ENCODE peak calls at places on chromosomes 13 and 19, in four cellular contexts. S, U, L and Q are unnamed samples.
A peak's percentile ranks its signal among the peaks of the same experiment; 100 is the strongest.

GRCh38 chr19:42433503-42434260 is 6.5 kb upstream of the LIPE start:
- DNase-seq in S (peak; percentile 82), U (peak; percentile 83), L (peak; percentile 82), Q (peak; percentile 90)

GRCh38 chr13:75489502-75490263 is 7.7 kb upstream of the TBC1D4 start:
- DNase-seq in S (no peak), U (no peak), L (no peak), Q (no peak)

GRCh38 chr19:19434483-19435045 is 29.1 kb downstream of the GATAD2A start:
- DNase-seq in S (peak; percentile 27), U (no peak), L (no peak), Q (no peak)

GRCh38 chr13:64083396-64083795 is 2667.7 kb upstream of the PCDH20 start:
- DNase-seq in S (no peak), U (no peak), L (no peak), Q (no peak)

GRCh38 chr19:19997656-19998268 is 41.5 kb downstream of the ZNF682 start:
- DNase-seq in S (peak; percentile 15), U (peak; percentile 38), L (peak; percentile 8), Q (peak; percentile 58)

GRCh38 chr19:52542984-52543664 is 15.7 kb downstream of the ZNF808 start:
- DNase-seq in S (no peak), U (no peak), L (no peak), Q (no peak)

GRCh38 chr13:77470986-77471385 is 64.5 kb upstream of the SCEL start:
- DNase-seq in S (no peak), U (no peak), L (no peak), Q (no peak)

GRCh38 chr19:11236324-11237301 is 2.8 kb upstream of the ANGPTL8 start:
- DNase-seq in S (no peak), U (no peak), L (no peak), Q (no peak)

GRCh38 chr13:29801737-29802305 is 48.6 kb downstream of the UBL3 start:
- DNase-seq in S (no peak), U (no peak), L (no peak), Q (no peak)

GRCh38 chr13:29884671-29885424 is 34.4 kb upstream of the UBL3 start:
- DNase-seq in S (no peak), U (no peak), L (peak; percentile 29), Q (no peak)

GRCh38 chr19:12544401-12544876 is 6.8 kb downstream of the ZNF564 start:
- DNase-seq in S (no peak), U (no peak), L (no peak), Q (no peak)

GRCh38 chr19:6580313-6580712 is 10.6 kb downstream of the CD70 start:
- DNase-seq in S (no peak), U (no peak), L (no peak), Q (no peak)

GRCh38 chr13:97194473-97194872 is 27.7 kb upstream of the MBNL2 start:
- DNase-seq in S (no peak), U (no peak), L (no peak), Q (no peak)

GRCh38 chr13:48078251-48078656 is 16.6 kb downstream of the MED4 start:
- DNase-seq in S (no peak), U (no peak), L (no peak), Q (no peak)

GRCh38 chr13:28171266-28171665 is 32.9 kb downstream of the PAN3 start:
- DNase-seq in S (no peak), U (peak; percentile 9), L (no peak), Q (no peak)

GRCh38 chr13:18965347-18965855 is 216.2 kb downstream of the TUBA3C start:
- DNase-seq in S (no peak), U (no peak), L (no peak), Q (no peak)

GRCh38 chr19:35139618-35139943 is 957 bp downstream of the FXYD1 start:
- DNase-seq in S (peak; percentile 22), U (no peak), L (no peak), Q (no peak)
- TF ChIP-seq CTCF in S (no peak), U (no peak), L (no peak), Q (no peak)

GRCh38 chr19:50667759-50668231 is 18.6 kb downstream of the C19orf81 start:
- DNase-seq in S (no peak), U (no peak), L (no peak), Q (no peak)

GRCh38 chr19:50668416-50669318 is 19.4 kb downstream of the C19orf81 start:
- DNase-seq in S (no peak), U (no peak), L (no peak), Q (no peak)

GRCh38 chr19:50670102-50670380 is 20.8 kb downstream of the C19orf81 start:
- DNase-seq in S (no peak), U (no peak), L (no peak), Q (no peak)

GRCh38 chr19:50667177-50667758 is 18.0 kb downstream of the C19orf81 start:
- DNase-seq in S (no peak), U (no peak), L (no peak), Q (peak; percentile 47)

DNA sequence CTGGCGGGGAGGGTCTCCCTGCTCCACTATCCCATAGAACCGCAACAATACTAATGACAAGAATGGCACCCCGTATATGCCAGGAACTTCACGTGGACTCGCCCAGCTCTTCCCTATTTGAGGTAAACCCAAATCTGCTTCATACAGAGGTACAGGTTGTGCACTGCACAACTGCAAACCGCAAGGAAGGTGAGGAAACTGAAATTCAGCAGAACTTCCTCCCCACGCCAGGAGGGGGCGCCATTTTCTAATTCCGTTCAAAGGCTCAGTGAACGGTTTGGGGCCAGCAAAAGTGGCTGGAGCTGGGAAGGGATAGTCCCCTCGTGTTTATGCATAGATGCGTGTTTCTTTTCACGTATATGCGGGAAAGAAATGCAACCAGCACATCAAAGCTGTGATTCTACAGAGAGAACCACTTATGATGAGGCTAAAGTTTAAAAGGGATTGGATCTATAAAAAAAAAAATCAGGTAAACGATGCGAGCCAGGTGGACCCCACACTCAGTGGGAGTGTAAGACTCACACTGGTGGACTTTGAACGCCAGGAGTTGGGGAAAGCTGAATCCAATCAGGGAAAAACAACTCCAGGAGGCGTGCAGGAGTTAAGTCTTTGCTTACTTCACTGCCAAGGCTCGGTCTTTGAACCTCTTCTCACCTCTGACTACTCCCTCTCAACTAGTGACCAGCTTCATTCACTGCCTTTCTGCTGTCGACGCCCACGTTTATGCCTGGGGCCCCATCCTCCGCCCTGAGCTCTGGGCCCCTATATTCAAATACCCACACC is 20.3 kb downstream of the C19orf81 start:
- DNase-seq in S (no peak), U (peak; percentile 61), L (peak; percentile 51), Q (peak; percentile 65)
- TF ChIP-seq CTCF in S (peak; percentile 45), U (peak; percentile 84), L (peak; percentile 84), Q (peak; percentile 98)

GRCh38 chr19:16048583-16048982 is 27.7 kb upstream of the TPM4 start:
- DNase-seq in S (no peak), U (no peak), L (no peak), Q (no peak)
- TF ChIP-seq CTCF in S (no peak), U (no peak), L (no peak), Q (no peak)

DNA sequence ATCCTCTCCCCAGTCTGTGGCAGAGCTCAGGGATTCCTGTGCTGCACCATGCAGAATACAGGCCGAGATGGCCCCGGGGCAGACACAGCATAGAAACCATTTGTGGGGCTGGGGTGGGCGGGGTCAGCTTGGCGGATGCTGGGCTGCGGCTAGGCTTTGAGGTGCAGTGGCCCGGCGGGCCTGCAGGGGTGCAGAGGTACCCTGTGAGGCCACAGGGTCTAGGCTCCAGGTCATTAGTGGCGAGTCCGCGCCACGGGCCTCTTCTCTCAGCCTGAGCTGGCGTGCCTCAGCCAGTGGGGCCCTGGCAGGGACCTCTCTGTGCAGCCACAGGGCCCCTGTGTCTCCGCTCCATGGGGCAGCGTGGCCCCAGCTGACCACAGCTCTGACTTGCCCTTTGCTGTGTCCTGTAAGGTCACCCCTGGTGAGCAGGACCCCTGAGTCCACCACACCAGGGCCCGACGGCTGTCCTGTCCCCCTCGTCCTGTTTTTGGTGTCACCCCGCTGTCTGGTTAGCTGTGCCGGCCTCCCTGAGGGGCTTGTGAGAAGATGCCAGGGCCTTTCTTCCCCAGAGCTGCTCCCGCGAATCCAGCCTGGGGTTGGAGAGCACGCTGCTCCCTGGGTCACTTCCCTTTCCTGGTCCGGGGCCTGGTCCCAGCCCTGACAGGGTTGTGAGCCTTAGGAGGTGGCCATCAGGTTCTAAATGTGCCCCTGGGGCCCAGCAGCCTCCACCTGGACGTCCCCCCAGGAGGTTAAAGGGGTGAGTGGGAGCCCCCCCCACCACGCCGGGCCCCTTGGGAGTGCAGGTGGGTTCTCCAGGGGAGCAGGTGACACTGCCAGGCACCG is 12.1 kb downstream of the KDM4B start:
- DNase-seq in S (no peak), U (peak; percentile 25), L (no peak), Q (no peak)
- TF ChIP-seq CTCF in S (no peak), U (no peak), L (no peak), Q (no peak)

GRCh38 chr13:43303040-43303729 is 279.8 kb downstream of the DNAJC15 start:
- DNase-seq in S (peak; percentile 63), U (peak; percentile 89), L (peak; percentile 28), Q (peak; percentile 64)
- TF ChIP-seq CTCF in S (peak; percentile 47), U (peak; percentile 84), L (peak; percentile 58), Q (peak; percentile 16)